ENCODE peak calls at places on chromosomes 3 and 15, in nine cellular contexts. B, V, M, C, N, L, P, U and G are unnamed samples.

GRCh38 chr15:92109485-92109884 is 256.0 kb downstream of the SLCO3A1 start:
- DNase-seq in V (no peak), B (no peak), C (no peak), N (no peak), M (no peak), L (no peak), P (no peak), U (no peak), G (no peak)

GRCh38 chr3:140910860-140911259 is 30.8 kb upstream of the SLC25A36 start:
- DNase-seq in M (no peak), P (no peak), B (no peak), N (peak; percentile 7), L (no peak), C (no peak), V (no peak), U (no peak), G (no peak)

GRCh38 chr3:50260027-50260941 is 8.7 kb upstream of the SEMA3B start:
- DNase-seq in B (peak; percentile 93), L (peak; percentile 95), C (peak; percentile 96), M (peak; percentile 95), N (peak; percentile 86), P (peak; percentile 97), U (peak; percentile 95), V (peak; percentile 96), G (peak; percentile 95)

GRCh38 chr3:53162672-53163458 is 1.9 kb downstream of the PRKCD start:
- DNase-seq in L (no peak), P (peak; percentile 75), U (no peak), C (no peak), M (peak; percentile 70), N (no peak), V (no peak), B (peak; percentile 20), G (no peak)

GRCh38 chr3:192869131-192870027 is 48.3 kb downstream of the MB21D2 start:
- DNase-seq in L (peak; percentile 39), B (no peak), U (peak; percentile 42), N (peak; percentile 67), V (no peak), P (no peak), M (no peak), C (no peak), G (peak; percentile 88)

GRCh38 chr15:82950746-82951370 is 1.7 kb downstream of the HOMER2 start:
- DNase-seq in U (no peak), C (no peak), V (no peak), B (no peak), N (no peak), M (no peak), L (no peak), P (no peak), G (no peak)

GRCh38 chr3:126053513-126053912 is 30.4 kb downstream of the SLC41A3 start:
- DNase-seq in B (no peak), N (peak; percentile 23), P (no peak), U (no peak), M (no peak), C (no peak), V (no peak), L (no peak), G (peak; percentile 44)

GRCh38 chr15:73910904-73911303 is 15.4 kb upstream of the LOXL1 start:
- DNase-seq in U (no peak), B (no peak), N (no peak), P (no peak), C (peak; percentile 6), L (no peak), V (no peak), M (no peak), G (no peak)

GRCh38 chr15:65377976-65378366 is at the start of gene IGDCC3:
- DNase-seq in B (no peak), U (no peak), M (no peak), P (no peak), N (no peak), V (no peak), C (no peak), L (no peak), G (no peak)

GRCh38 chr3:127062926-127063325 is 80.0 kb downstream of the PLXNA1 start:
- DNase-seq in L (peak; percentile 2), M (no peak), U (no peak), P (peak; percentile 57), V (no peak), B (no peak), C (peak; percentile 23), N (no peak), G (no peak)

GRCh38 chr3:178436773-178437172 is 99.5 kb upstream of the KCNMB2 start:
- DNase-seq in P (no peak), L (no peak), U (no peak), B (no peak), C (no peak), M (no peak), V (no peak), N (peak; percentile 55), G (no peak)

GRCh38 chr15:35289029-35289617 is 204.0 kb upstream of the NANOGP8 start:
- DNase-seq in V (no peak), N (peak; percentile 81), M (no peak), P (no peak), C (no peak), L (no peak), U (no peak), B (no peak), G (no peak)

GRCh38 chr15:31427411-31427810 is 100.8 kb downstream of the KLF13 start:
- DNase-seq in L (no peak), N (no peak), B (no peak), V (no peak), P (no peak), C (no peak), U (no peak), M (no peak), G (no peak)

GRCh38 chr3:11543948-11544387 is 99.7 kb downstream of the VGLL4 start:
- DNase-seq in B (no peak), N (no peak), M (no peak), U (no peak), V (no peak), P (no peak), L (no peak), C (no peak), G (no peak)

GRCh38 chr3:157074490-157074889 is 85.5 kb downstream of the CCNL1 start:
- DNase-seq in U (no peak), P (no peak), B (no peak), V (no peak), N (no peak), M (no peak), L (no peak), C (no peak), G (no peak)

GRCh38 chr3:71441217-71441924 is 142.2 kb downstream of the FOXP1 start:
- DNase-seq in M (no peak), L (no peak), U (peak; percentile 36), B (no peak), N (no peak), C (peak; percentile 65), P (peak; percentile 73), V (peak; percentile 37), G (no peak)

DNA sequence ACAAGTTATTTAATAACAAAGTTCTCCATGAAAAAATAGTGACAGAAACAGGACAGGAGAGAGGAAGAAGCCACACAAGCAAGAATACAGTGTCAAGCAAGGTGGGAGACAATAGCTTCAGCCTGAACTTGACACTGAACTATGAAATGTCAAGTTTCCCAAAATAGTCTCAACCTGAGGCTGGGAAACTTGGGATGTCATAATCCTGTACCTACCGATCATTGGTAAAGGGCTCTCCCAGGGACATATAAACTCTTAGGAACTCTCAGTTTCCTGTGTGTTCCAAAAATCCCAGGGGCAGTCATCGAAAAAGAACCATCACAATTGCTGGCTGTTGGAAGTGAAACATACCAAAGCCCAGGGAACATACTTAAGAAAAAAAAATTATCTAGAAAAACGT is 211.6 kb downstream of the P3H2 start:
- DNase-seq in U (no peak), L (no peak), C (no peak), M (no peak), B (no peak), N (no peak), P (no peak), V (no peak), G (no peak)
- H3K4me1 ChIP-seq in U (no peaks in the 10 kb centered on the region), L (no peaks in the 10 kb centered on the region), C (no peaks in the 10 kb centered on the region), M (peaks cover 5% of the 10 kb centered on the region), B (no peaks in the 10 kb centered on the region), N (peaks cover 1% of the 10 kb centered on the region), P (no peaks in the 10 kb centered on the region), V (no peaks in the 10 kb centered on the region), G (no peaks in the 10 kb centered on the region)

DNA sequence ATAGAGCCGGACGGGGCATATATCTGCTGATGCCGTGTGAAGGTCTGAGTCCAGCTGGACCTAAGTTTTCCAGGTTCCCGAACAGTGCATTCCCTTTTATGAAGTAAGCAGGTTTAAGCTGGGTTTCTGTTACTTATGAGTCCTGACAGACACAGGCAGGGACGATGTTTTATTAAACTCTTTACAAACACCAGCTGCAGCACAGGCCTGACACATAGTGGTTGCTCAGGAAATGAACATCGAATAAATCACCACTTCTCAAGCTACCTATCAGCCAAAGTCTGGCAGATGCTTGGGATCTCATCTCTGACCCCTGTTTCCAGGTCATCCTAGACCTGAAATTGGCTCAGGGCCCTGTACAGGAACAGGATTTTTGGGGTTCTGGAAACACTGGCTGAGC is 50.9 kb upstream of the RAD18 start:
- DNase-seq in C (no peak), N (peak; percentile 28), V (no peak), P (no peak), U (no peak), M (no peak), L (no peak), B (no peak), G (peak; percentile 13)
- TF ChIP-seq CTCF in C (no peak), N (no peak), V (no peak), P (no peak), U (no peak), M (no peak), L (no peak), B (no peak), G (no peak)

GRCh38 chr15:69980311-69981059 is 117.2 kb downstream of the TLE3 start:
- DNase-seq in U (no peak), M (no peak), C (no peak), V (no peak), B (no peak), N (no peak), P (no peak), L (no peak), G (no peak)
- H3K27ac ChIP-seq in U (no peak overlapping the region), M (peak overlapping the region; percentile 40), C (no peak overlapping the region), V (no peak overlapping the region), B (no peak overlapping the region), N (no peak overlapping the region), P (no peak overlapping the region), L (no peak overlapping the region), G (no peak overlapping the region)

DNA sequence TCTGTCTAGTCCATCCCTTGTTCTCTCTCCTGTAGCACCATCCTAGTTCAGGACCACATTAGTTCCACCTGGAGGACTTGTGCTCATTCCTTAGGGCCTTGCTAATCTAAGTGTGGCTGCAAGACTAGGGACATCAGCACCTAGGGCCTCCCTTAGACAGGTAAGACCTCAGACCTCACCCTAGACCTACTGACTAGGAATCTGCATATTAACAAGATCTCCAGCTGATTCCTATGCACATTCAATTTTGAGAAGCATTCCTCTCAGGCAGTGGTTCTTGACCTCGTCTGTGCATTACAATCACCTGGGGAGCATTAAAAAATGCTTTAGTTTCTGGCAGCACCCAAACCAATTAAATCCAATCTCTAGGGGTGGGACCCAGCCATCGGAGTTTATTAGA is 238.4 kb upstream of the RGMA start:
- DNase-seq in P (no peak), L (no peak), N (no peak), U (no peak), B (no peak), C (no peak), V (no peak), M (no peak), G (no peak)
- H3K4me1 ChIP-seq in P (no peaks in the 10 kb centered on the region), L (no peaks in the 10 kb centered on the region), N (no peaks in the 10 kb centered on the region), U (no peaks in the 10 kb centered on the region), B (peaks cover 3% of the 10 kb centered on the region), C (no peaks in the 10 kb centered on the region), V (peaks cover 4% of the 10 kb centered on the region), M (peaks cover 9% of the 10 kb centered on the region), G (no peaks in the 10 kb centered on the region)

GRCh38 chr3:134885877-134886621 is 91.0 kb downstream of the EPHB1 start:
- DNase-seq in L (no peak), N (no peak), V (no peak), B (no peak), C (no peak), U (no peak), P (no peak), M (no peak), G (no peak)
- TF ChIP-seq CTCF in L (no peak), N (no peak), V (no peak), B (no peak), C (no peak), U (no peak), P (no peak), M (no peak), G (no peak)